ENCODE peak calls at places on chromosomes 7 and 10, in eight cellular contexts. One of them, this sample, is unnamed.

GRCh38 chr10:116238036-116238435 is 35.0 kb downstream of the GFRA1 start:
- DNase-seq in AG09309: no peak
- DNase-seq in AG04450: no peak
- DNase-seq in kidney: no peak
- DNase-seq in astrocyte of the spinal cord: no peak
- DNase-seq in HFF-Myc: no peak
- DNase-seq in foreskin fibroblast: no peak
- DNase-seq in GM12865: no peak
- DNase-seq in this sample: no peak

GRCh38 chr10:53754851-53755250 is 982.3 kb upstream of the MBL2 start:
- DNase-seq in AG09309: no peak
- DNase-seq in AG04450: no peak
- DNase-seq in kidney: no peak
- DNase-seq in astrocyte of the spinal cord: no peak
- DNase-seq in HFF-Myc: no peak
- DNase-seq in foreskin fibroblast: no peak
- DNase-seq in GM12865: no peak
- DNase-seq in this sample: no peak

GRCh38 chr10:13349776-13350274 is 1.7 kb upstream of the SEPHS1 start:
- DNase-seq in AG09309: no peak
- DNase-seq in AG04450: no peak
- DNase-seq in kidney: peak; percentile 82
- DNase-seq in astrocyte of the spinal cord: peak; percentile 64
- DNase-seq in HFF-Myc: no peak
- DNase-seq in foreskin fibroblast: peak; percentile 44
- DNase-seq in GM12865: peak; percentile 44
- DNase-seq in this sample: no peak

GRCh38 chr7:47228386-47229014 is 353.4 kb downstream of the TNS3 start:
- DNase-seq in AG09309: no peak
- DNase-seq in AG04450: no peak
- DNase-seq in kidney: peak; percentile 62
- DNase-seq in astrocyte of the spinal cord: no peak
- DNase-seq in HFF-Myc: no peak
- DNase-seq in foreskin fibroblast: no peak
- DNase-seq in GM12865: peak; percentile 19
- DNase-seq in this sample: no peak

GRCh38 chr10:117751259-117751658 is 208.7 kb downstream of the EMX2 start:
- DNase-seq in AG09309: no peak
- DNase-seq in AG04450: no peak
- DNase-seq in kidney: no peak
- DNase-seq in astrocyte of the spinal cord: no peak
- DNase-seq in HFF-Myc: no peak
- DNase-seq in foreskin fibroblast: no peak
- DNase-seq in GM12865: no peak
- DNase-seq in this sample: no peak

GRCh38 chr7:50266893-50267386 is 37.6 kb upstream of the IKZF1 start:
- DNase-seq in AG09309: no peak
- DNase-seq in AG04450: no peak
- DNase-seq in kidney: no peak
- DNase-seq in astrocyte of the spinal cord: no peak
- DNase-seq in HFF-Myc: no peak
- DNase-seq in foreskin fibroblast: no peak
- DNase-seq in GM12865: peak; percentile 83
- DNase-seq in this sample: no peak

GRCh38 chr7:137667633-137668387 is 179.0 kb downstream of the DGKI start:
- DNase-seq in AG09309: peak; percentile 69
- DNase-seq in AG04450: peak; percentile 70
- DNase-seq in kidney: no peak
- DNase-seq in astrocyte of the spinal cord: peak; percentile 84
- DNase-seq in HFF-Myc: no peak
- DNase-seq in foreskin fibroblast: peak; percentile 82
- DNase-seq in GM12865: peak; percentile 9
- DNase-seq in this sample: peak; percentile 46

GRCh38 chr7:50970092-50970491 is 187.4 kb upstream of the GRB10 start:
- DNase-seq in AG09309: no peak
- DNase-seq in AG04450: no peak
- DNase-seq in kidney: no peak
- DNase-seq in astrocyte of the spinal cord: no peak
- DNase-seq in HFF-Myc: no peak
- DNase-seq in foreskin fibroblast: no peak
- DNase-seq in GM12865: no peak
- DNase-seq in this sample: no peak

GRCh38 chr10:13331641-13332040 is 16.5 kb downstream of the SEPHS1 start:
- DNase-seq in AG09309: no peak
- DNase-seq in AG04450: no peak
- DNase-seq in kidney: no peak
- DNase-seq in astrocyte of the spinal cord: no peak
- DNase-seq in HFF-Myc: no peak
- DNase-seq in foreskin fibroblast: no peak
- DNase-seq in GM12865: no peak
- DNase-seq in this sample: no peak

GRCh38 chr10:69684020-69684980 is 54.3 kb downstream of the FAM241B start:
- DNase-seq in AG09309: no peak
- DNase-seq in AG04450: no peak
- DNase-seq in kidney: peak; percentile 85
- DNase-seq in astrocyte of the spinal cord: peak; percentile 23
- DNase-seq in HFF-Myc: no peak
- DNase-seq in foreskin fibroblast: no peak
- DNase-seq in GM12865: no peak
- DNase-seq in this sample: peak; percentile 22

GRCh38 chr10:99917963-99918825 is 91.6 kb downstream of the DNMBP start:
- DNase-seq in AG09309: no peak
- DNase-seq in AG04450: no peak
- DNase-seq in kidney: no peak
- DNase-seq in astrocyte of the spinal cord: peak; percentile 79
- DNase-seq in HFF-Myc: peak; percentile 56
- DNase-seq in foreskin fibroblast: no peak
- DNase-seq in GM12865: peak; percentile 23
- DNase-seq in this sample: no peak

GRCh38 chr7:1160665-1161010 is 642 bp upstream of the ZFAND2A start:
- DNase-seq in AG09309: no peak
- DNase-seq in AG04450: no peak
- DNase-seq in kidney: peak; percentile 81
- DNase-seq in astrocyte of the spinal cord: no peak
- DNase-seq in HFF-Myc: no peak
- DNase-seq in foreskin fibroblast: no peak
- DNase-seq in GM12865: peak; percentile 46
- DNase-seq in this sample: no peak

GRCh38 chr10:5814110-5815107 is 1.2 kb upstream of the GDI2 start:
- DNase-seq in AG09309: no peak
- DNase-seq in AG04450: no peak
- DNase-seq in kidney: no peak
- DNase-seq in astrocyte of the spinal cord: no peak
- DNase-seq in HFF-Myc: peak; percentile 7
- DNase-seq in foreskin fibroblast: no peak
- DNase-seq in GM12865: peak; percentile 68
- DNase-seq in this sample: no peak

GRCh38 chr7:83468251-83468739 is 180.6 kb downstream of the SEMA3E start:
- DNase-seq in AG09309: peak; percentile 95
- DNase-seq in AG04450: peak; percentile 94
- DNase-seq in kidney: peak; percentile 83
- DNase-seq in astrocyte of the spinal cord: peak; percentile 98
- DNase-seq in HFF-Myc: peak; percentile 98
- DNase-seq in foreskin fibroblast: peak; percentile 98
- DNase-seq in GM12865: peak; percentile 92
- DNase-seq in this sample: peak; percentile 98

GRCh38 chr10:55233505-55233904 is 432.5 kb upstream of the PCDH15 start:
- DNase-seq in AG09309: no peak
- DNase-seq in AG04450: no peak
- DNase-seq in kidney: no peak
- DNase-seq in astrocyte of the spinal cord: no peak
- DNase-seq in HFF-Myc: no peak
- DNase-seq in foreskin fibroblast: no peak
- DNase-seq in GM12865: peak; percentile 11
- DNase-seq in this sample: no peak

GRCh38 chr10:19904202-19904661 is 88.0 kb downstream of the PLXDC2 start:
- DNase-seq in AG09309: no peak
- DNase-seq in AG04450: no peak
- DNase-seq in kidney: no peak
- DNase-seq in astrocyte of the spinal cord: peak; percentile 94
- DNase-seq in HFF-Myc: no peak
- DNase-seq in foreskin fibroblast: no peak
- DNase-seq in GM12865: peak; percentile 69
- DNase-seq in this sample: no peak

GRCh38 chr7:90597527-90597871 is 1.4 kb downstream of the CDK14 start:
- DNase-seq in AG09309: no peak
- DNase-seq in AG04450: no peak
- DNase-seq in kidney: no peak
- DNase-seq in astrocyte of the spinal cord: peak; percentile 54
- DNase-seq in HFF-Myc: no peak
- DNase-seq in foreskin fibroblast: no peak
- DNase-seq in GM12865: no peak
- DNase-seq in this sample: no peak

GRCh38 chr7:151936207-151936606 is 20.0 kb upstream of the GALNTL5 start:
- DNase-seq in AG09309: no peak
- DNase-seq in AG04450: no peak
- DNase-seq in kidney: no peak
- DNase-seq in astrocyte of the spinal cord: no peak
- DNase-seq in HFF-Myc: no peak
- DNase-seq in foreskin fibroblast: no peak
- DNase-seq in GM12865: peak; percentile 57
- DNase-seq in this sample: no peak

GRCh38 chr7:135291809-135292253 is 58.2 kb downstream of the STRA8 start:
- DNase-seq in AG09309: no peak
- DNase-seq in AG04450: peak; percentile 18
- DNase-seq in kidney: no peak
- DNase-seq in astrocyte of the spinal cord: peak; percentile 88
- DNase-seq in HFF-Myc: no peak
- DNase-seq in foreskin fibroblast: peak; percentile 2
- DNase-seq in GM12865: no peak
- DNase-seq in this sample: peak; percentile 59

GRCh38 chr7:158356454-158356853 is 231.2 kb downstream of the PTPRN2 start:
- DNase-seq in AG09309: no peak
- DNase-seq in AG04450: no peak
- DNase-seq in kidney: peak; percentile 8
- DNase-seq in astrocyte of the spinal cord: no peak
- DNase-seq in HFF-Myc: no peak
- DNase-seq in foreskin fibroblast: no peak
- DNase-seq in GM12865: no peak
- DNase-seq in this sample: no peak

GRCh38 chr7:158358926-158359645 is 228.5 kb downstream of the PTPRN2 start:
- DNase-seq in AG09309: no peak
- DNase-seq in AG04450: no peak
- DNase-seq in kidney: no peak
- DNase-seq in astrocyte of the spinal cord: no peak
- DNase-seq in HFF-Myc: no peak
- DNase-seq in foreskin fibroblast: no peak
- DNase-seq in GM12865: no peak
- DNase-seq in this sample: no peak

GRCh38 chr7:158357106-158357897 is 230.3 kb downstream of the PTPRN2 start:
- DNase-seq in AG09309: no peak
- DNase-seq in AG04450: no peak
- DNase-seq in kidney: no peak
- DNase-seq in astrocyte of the spinal cord: no peak
- DNase-seq in HFF-Myc: no peak
- DNase-seq in foreskin fibroblast: no peak
- DNase-seq in GM12865: no peak
- DNase-seq in this sample: no peak

GRCh38 chr7:158355456-158356065 is 232.1 kb downstream of the PTPRN2 start:
- DNase-seq in AG09309: no peak
- DNase-seq in AG04450: no peak
- DNase-seq in kidney: peak; percentile 11
- DNase-seq in astrocyte of the spinal cord: no peak
- DNase-seq in HFF-Myc: no peak
- DNase-seq in foreskin fibroblast: no peak
- DNase-seq in GM12865: no peak
- DNase-seq in this sample: no peak

DNA sequence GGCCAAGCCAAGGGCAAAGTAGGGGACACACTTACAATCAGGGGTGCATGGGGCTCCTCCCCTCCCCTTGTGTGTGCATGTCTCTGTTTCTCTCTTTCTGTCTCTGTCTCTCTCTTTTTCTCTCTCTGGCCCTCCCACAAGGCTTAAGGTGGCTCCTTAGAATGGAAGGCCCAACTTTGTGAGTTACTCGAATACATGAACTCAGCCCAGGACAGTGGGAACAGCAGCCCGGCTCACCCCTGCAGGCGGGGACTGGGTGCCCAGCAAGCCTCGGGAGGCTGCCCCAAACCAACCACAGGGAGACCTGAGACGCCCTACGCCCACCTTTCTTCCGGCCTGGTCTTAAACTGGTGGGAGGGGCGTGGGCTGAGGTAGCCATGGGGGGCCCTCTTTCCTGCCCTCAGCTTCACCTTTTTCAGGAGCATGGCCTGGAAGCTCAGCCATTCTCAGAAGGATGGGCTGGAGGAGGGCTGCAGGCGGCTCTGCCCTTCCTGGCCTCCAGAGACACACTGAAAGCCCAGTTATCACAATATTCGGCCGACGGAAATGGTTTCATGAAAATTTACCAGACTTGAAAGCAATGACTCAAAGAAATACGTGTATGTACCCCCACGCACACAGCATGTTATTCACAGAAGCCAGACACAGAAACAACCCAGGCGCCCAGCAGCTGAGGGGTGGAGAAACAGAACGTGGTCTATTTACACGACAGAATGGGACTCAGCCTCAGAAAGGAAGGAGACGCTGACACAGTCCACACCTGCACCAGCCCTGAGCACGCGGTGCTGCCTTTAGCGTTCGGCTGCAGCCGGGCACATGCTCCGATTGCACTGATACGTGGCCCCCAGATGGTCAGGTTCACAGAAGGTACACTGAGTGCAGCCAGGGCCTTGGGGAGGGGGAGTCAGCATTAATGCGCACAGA is 229.5 kb downstream of the PTPRN2 start:
- DNase-seq in AG09309: no peak
- DNase-seq in AG04450: no peak
- DNase-seq in kidney: no peak
- DNase-seq in astrocyte of the spinal cord: no peak
- DNase-seq in HFF-Myc: no peak
- DNase-seq in foreskin fibroblast: no peak
- DNase-seq in GM12865: no peak
- DNase-seq in this sample: no peak
- H3K4me3 ChIP-seq in AG09309: no peak overlapping the region
- H3K4me3 ChIP-seq in AG04450: no peak overlapping the region
- H3K4me3 ChIP-seq in kidney: no peak overlapping the region
- H3K4me3 ChIP-seq in astrocyte of the spinal cord: no peak overlapping the region
- H3K4me3 ChIP-seq in HFF-Myc: no peak overlapping the region
- H3K4me3 ChIP-seq in foreskin fibroblast: no peak overlapping the region
- H3K4me3 ChIP-seq in GM12865: no peak overlapping the region
- H3K4me3 ChIP-seq in this sample: no peak overlapping the region

GRCh38 chr7:112452102-112452888 is 2.0 kb downstream of the IFRD1 start:
- DNase-seq in AG09309: no peak
- DNase-seq in AG04450: no peak
- DNase-seq in kidney: no peak
- DNase-seq in astrocyte of the spinal cord: peak; percentile 43
- DNase-seq in HFF-Myc: no peak
- DNase-seq in foreskin fibroblast: peak; percentile 39
- DNase-seq in GM12865: peak; percentile 15
- DNase-seq in this sample: no peak
- TF ChIP-seq CTCF in AG09309: peak; percentile 28
- TF ChIP-seq CTCF in AG04450: peak; percentile 46
- TF ChIP-seq CTCF in kidney: no peak
- TF ChIP-seq CTCF in astrocyte of the spinal cord: peak; percentile 42
- TF ChIP-seq CTCF in HFF-Myc: peak; percentile 22
- TF ChIP-seq CTCF in foreskin fibroblast: peak; percentile 23
- TF ChIP-seq CTCF in GM12865: peak; percentile 25
- TF ChIP-seq CTCF in this sample: peak; percentile 18

GRCh38 chr7:91898240-91898992 is 17.9 kb upstream of the MTERF1 start:
- DNase-seq in AG09309: no peak
- DNase-seq in AG04450: no peak
- DNase-seq in kidney: no peak
- DNase-seq in astrocyte of the spinal cord: no peak
- DNase-seq in HFF-Myc: no peak
- DNase-seq in foreskin fibroblast: no peak
- DNase-seq in GM12865: no peak
- DNase-seq in this sample: no peak
- H3K4me3 ChIP-seq in AG09309: no peak overlapping the region
- H3K4me3 ChIP-seq in AG04450: no peak overlapping the region
- H3K4me3 ChIP-seq in kidney: no peak overlapping the region
- H3K4me3 ChIP-seq in astrocyte of the spinal cord: no peak overlapping the region
- H3K4me3 ChIP-seq in HFF-Myc: no peak overlapping the region
- H3K4me3 ChIP-seq in foreskin fibroblast: no peak overlapping the region
- H3K4me3 ChIP-seq in GM12865: no peak overlapping the region
- H3K4me3 ChIP-seq in this sample: no peak overlapping the region

GRCh38 chr7:6556196-6556595 is 4.9 kb upstream of the GRID2IP start:
- DNase-seq in AG09309: no peak
- DNase-seq in AG04450: no peak
- DNase-seq in kidney: no peak
- DNase-seq in astrocyte of the spinal cord: no peak
- DNase-seq in HFF-Myc: no peak
- DNase-seq in foreskin fibroblast: no peak
- DNase-seq in GM12865: no peak
- DNase-seq in this sample: no peak
- TF ChIP-seq CTCF in AG09309: no peak
- TF ChIP-seq CTCF in AG04450: no peak
- TF ChIP-seq CTCF in kidney: no peak
- TF ChIP-seq CTCF in astrocyte of the spinal cord: no peak
- TF ChIP-seq CTCF in HFF-Myc: no peak
- TF ChIP-seq CTCF in foreskin fibroblast: no peak
- TF ChIP-seq CTCF in GM12865: peak; percentile 33
- TF ChIP-seq CTCF in this sample: peak; percentile 42